ENCODE peak calls at places on chromosomes 1 and 21, in five cellular contexts. P, V, Y, G and O are unnamed samples.

GRCh38 chr1:10900691-10901090 is 104.2 kb upstream of the CASZ1 start:
- DNase-seq in P (no peak), V (no peak), Y (no peak), G (peak; percentile 49), O (no peak)

GRCh38 chr1:74498901-74499300 is 13.5 kb downstream of the LRRC53 start:
- DNase-seq in P (no peak), V (no peak), Y (no peak), G (no peak), O (no peak)

GRCh38 chr1:53536606-53537005 is 77.4 kb downstream of the DMRTB1 start:
- DNase-seq in P (no peak), V (no peak), Y (no peak), G (no peak), O (no peak)

GRCh38 chr21:43921602-43921978 is 56.6 kb downstream of the AGPAT3 start:
- DNase-seq in P (no peak), V (peak; percentile 59), Y (no peak), G (no peak), O (peak; percentile 80)

GRCh38 chr21:32094792-32095191 is 184.1 kb downstream of the MIS18A start:
- DNase-seq in P (peak; percentile 8), V (no peak), Y (no peak), G (no peak), O (no peak)

GRCh38 chr1:18836654-18837053 is 22.8 kb downstream of the TAS1R2 start:
- DNase-seq in P (no peak), V (no peak), Y (no peak), G (no peak), O (no peak)

GRCh38 chr1:46065405-46065804 is 67.0 kb downstream of the PIK3R3 start:
- DNase-seq in P (no peak), V (no peak), Y (peak; percentile 75), G (peak; percentile 35), O (no peak)

GRCh38 chr1:205351984-205352713 is 4.6 kb downstream of the KLHDC8A start:
- DNase-seq in P (no peak), V (no peak), Y (peak; percentile 49), G (no peak), O (peak; percentile 66)

GRCh38 chr21:31172328-31172727 is 134.1 kb upstream of the KRTAP19-8 start:
- DNase-seq in P (no peak), V (no peak), Y (no peak), G (no peak), O (peak; percentile 39)

GRCh38 chr1:158520021-158520420 is 34.2 kb downstream of the OR6Y1 start:
- DNase-seq in P (no peak), V (no peak), Y (no peak), G (no peak), O (peak; percentile 6)

GRCh38 chr1:206014591-206014990 is 9.1 kb downstream of the CTSE start:
- DNase-seq in P (no peak), V (no peak), Y (no peak), G (no peak), O (no peak)

GRCh38 chr21:28540514-28540913 is 452.2 kb downstream of the LTN1 start:
- DNase-seq in P (no peak), V (no peak), Y (no peak), G (no peak), O (no peak)

GRCh38 chr1:36782785-36783184 is 251.5 kb downstream of the GRIK3 start:
- DNase-seq in P (no peak), V (no peak), Y (no peak), G (no peak), O (no peak)

GRCh38 chr21:38910390-38911008 is 104.8 kb downstream of the ETS2 start:
- DNase-seq in P (no peak), V (no peak), Y (no peak), G (no peak), O (no peak)

GRCh38 chr1:80656628-80657019 is 1144.1 kb upstream of the ADGRL2 start:
- DNase-seq in P (no peak), V (no peak), Y (no peak), G (no peak), O (no peak)

GRCh38 chr21:35198004-35198403 is 148.9 kb upstream of the RUNX1 start:
- DNase-seq in P (no peak), V (no peak), Y (no peak), G (no peak), O (no peak)

GRCh38 chr1:100292711-100293110 is 26.7 kb downstream of the RTCA start:
- DNase-seq in P (no peak), V (no peak), Y (no peak), G (no peak), O (no peak)

GRCh38 chr1:62294211-62294610 is 25.0 kb downstream of the KANK4 start:
- DNase-seq in P (no peak), V (no peak), Y (no peak), G (peak; percentile 4), O (peak; percentile 45)

GRCh38 chr21:45405819-45406762 is 1.1 kb downstream of the COL18A1 start:
- DNase-seq in P (no peak), V (no peak), Y (no peak), G (no peak), O (peak; percentile 95)

GRCh38 chr1:30535595-30536325 is 187.6 kb downstream of the MATN1 start:
- DNase-seq in P (peak; percentile 1), V (no peak), Y (no peak), G (no peak), O (no peak)

GRCh38 chr1:16053781-16054502 is 10.4 kb downstream of the CLCNKB start:
- DNase-seq in P (no peak), V (no peak), Y (peak; percentile 14), G (no peak), O (no peak)

GRCh38 chr1:61183471-61184034 is 101.2 kb downstream of the NFIA start:
- DNase-seq in P (no peak), V (no peak), Y (no peak), G (no peak), O (no peak)

GRCh38 chr1:183180634-183181056 is 5.4 kb upstream of the LAMC2 start:
- DNase-seq in P (no peak), V (peak; percentile 70), Y (no peak), G (no peak), O (no peak)

GRCh38 chr1:19596065-19596718 is 47.9 kb upstream of the NBL1 start:
- DNase-seq in P (no peak), V (no peak), Y (peak; percentile 9), G (no peak), O (peak; percentile 50)

GRCh38 chr1:193104496-193104905 is 713 bp downstream of the GLRX2 start:
- DNase-seq in P (peak; percentile 45), V (peak; percentile 50), Y (peak; percentile 25), G (peak; percentile 29), O (peak; percentile 51)

GRCh38 chr1:111204211-111204883 is 3.9 kb upstream of the DENND2D start:
- DNase-seq in P (peak; percentile 78), V (peak; percentile 85), Y (peak; percentile 62), G (peak; percentile 37), O (no peak)

GRCh38 chr1:151461694-151462093 is 2.4 kb upstream of the POGZ start:
- DNase-seq in P (no peak), V (no peak), Y (no peak), G (peak; percentile 92), O (no peak)

GRCh38 chr1:165815725-165816124 is 11.7 kb upstream of the UCK2 start:
- DNase-seq in P (no peak), V (no peak), Y (no peak), G (no peak), O (no peak)

GRCh38 chr1:8951246-8951645 is 5.6 kb downstream of the CA6 start:
- DNase-seq in P (no peak), V (no peak), Y (no peak), G (no peak), O (peak; percentile 50)

GRCh38 chr1:29475256-29475800 is 239.0 kb downstream of the PTPRU start:
- DNase-seq in P (no peak), V (no peak), Y (no peak), G (no peak), O (no peak)

GRCh38 chr1:168907053-168907452 is 178.0 kb upstream of the DPT start:
- DNase-seq in P (no peak), V (no peak), Y (no peak), G (no peak), O (no peak)

GRCh38 chr1:19222979-19223824 is 13.1 kb upstream of the UBR4 start:
- DNase-seq in P (no peak), V (no peak), Y (no peak), G (no peak), O (no peak)

GRCh38 chr1:30511563-30512252 is 211.7 kb downstream of the MATN1 start:
- DNase-seq in P (peak; percentile 32), V (no peak), Y (no peak), G (no peak), O (no peak)